ENCODE peak calls at places on chromosomes 3 and 15, in ten cellular contexts. One of them, this sample, is unnamed. For H3K27me3, the result is how much of the 10 kb centered on the place peaks cover.

GRCh38 chr3:170055209-170055608 is 17.4 kb downstream of the GPR160 start:
- DNase-seq in psoas muscle: no peak
- DNase-seq in right lobe of liver: no peak
- DNase-seq in left ventricle myocardium inferior: no peak
- DNase-seq in CD8-positive, alpha-beta memory T cell: no peak
- DNase-seq in mammary epithelial cell: peak
- DNase-seq in AG04450: no peak
- DNase-seq in ovary: no peak
- DNase-seq in pancreas: no peak
- DNase-seq in HCT116: no peak
- DNase-seq in this sample: no peak

GRCh38 chr3:33035596-33035995 is 61.4 kb downstream of the GLB1 start:
- DNase-seq in psoas muscle: no peak
- DNase-seq in right lobe of liver: no peak
- DNase-seq in left ventricle myocardium inferior: no peak
- DNase-seq in CD8-positive, alpha-beta memory T cell: no peak
- DNase-seq in mammary epithelial cell: peak
- DNase-seq in AG04450: peak
- DNase-seq in ovary: no peak
- DNase-seq in pancreas: no peak
- DNase-seq in HCT116: peak
- DNase-seq in this sample: no peak

GRCh38 chr3:119891944-119892721 is 110.2 kb downstream of the NR1I2 start:
- DNase-seq in psoas muscle: no peak
- DNase-seq in right lobe of liver: no peak
- DNase-seq in left ventricle myocardium inferior: no peak
- DNase-seq in CD8-positive, alpha-beta memory T cell: peak
- DNase-seq in mammary epithelial cell: peak
- DNase-seq in AG04450: peak
- DNase-seq in ovary: peak
- DNase-seq in pancreas: peak
- DNase-seq in HCT116: peak
- DNase-seq in this sample: peak

GRCh38 chr3:126288314-126288713 is 68.9 kb downstream of the KLF15 start:
- DNase-seq in psoas muscle: peak
- DNase-seq in right lobe of liver: peak
- DNase-seq in left ventricle myocardium inferior: peak
- DNase-seq in CD8-positive, alpha-beta memory T cell: no peak
- DNase-seq in mammary epithelial cell: no peak
- DNase-seq in AG04450: no peak
- DNase-seq in ovary: no peak
- DNase-seq in pancreas: no peak
- DNase-seq in HCT116: no peak
- DNase-seq in this sample: no peak

GRCh38 chr15:81485806-81486205 is 111.8 kb upstream of the TMC3 start:
- DNase-seq in psoas muscle: no peak
- DNase-seq in right lobe of liver: no peak
- DNase-seq in left ventricle myocardium inferior: no peak
- DNase-seq in CD8-positive, alpha-beta memory T cell: no peak
- DNase-seq in mammary epithelial cell: no peak
- DNase-seq in AG04450: no peak
- DNase-seq in ovary: no peak
- DNase-seq in pancreas: no peak
- DNase-seq in HCT116: no peak
- DNase-seq in this sample: no peak

GRCh38 chr3:153372326-153372725 is 210.3 kb downstream of the RAP2B start:
- DNase-seq in psoas muscle: no peak
- DNase-seq in right lobe of liver: no peak
- DNase-seq in left ventricle myocardium inferior: no peak
- DNase-seq in CD8-positive, alpha-beta memory T cell: no peak
- DNase-seq in mammary epithelial cell: peak
- DNase-seq in AG04450: peak
- DNase-seq in ovary: no peak
- DNase-seq in pancreas: no peak
- DNase-seq in HCT116: no peak
- DNase-seq in this sample: no peak

GRCh38 chr3:114727373-114727772 is 419.7 kb downstream of the ZBTB20 start:
- DNase-seq in psoas muscle: no peak
- DNase-seq in right lobe of liver: no peak
- DNase-seq in left ventricle myocardium inferior: no peak
- DNase-seq in CD8-positive, alpha-beta memory T cell: no peak
- DNase-seq in mammary epithelial cell: no peak
- DNase-seq in AG04450: no peak
- DNase-seq in ovary: no peak
- DNase-seq in pancreas: no peak
- DNase-seq in HCT116: no peak
- DNase-seq in this sample: no peak

GRCh38 chr3:183252973-183253363 is at the start of gene B3GNT5:
- DNase-seq in psoas muscle: peak
- DNase-seq in right lobe of liver: peak
- DNase-seq in left ventricle myocardium inferior: peak
- DNase-seq in CD8-positive, alpha-beta memory T cell: no peak
- DNase-seq in mammary epithelial cell: peak
- DNase-seq in AG04450: no peak
- DNase-seq in ovary: peak
- DNase-seq in pancreas: peak
- DNase-seq in HCT116: peak
- DNase-seq in this sample: peak

GRCh38 chr3:57434041-57434440 is 110.1 kb downstream of the DNAH12 start:
- DNase-seq in psoas muscle: no peak
- DNase-seq in right lobe of liver: no peak
- DNase-seq in left ventricle myocardium inferior: no peak
- DNase-seq in CD8-positive, alpha-beta memory T cell: no peak
- DNase-seq in mammary epithelial cell: peak
- DNase-seq in AG04450: no peak
- DNase-seq in ovary: no peak
- DNase-seq in pancreas: no peak
- DNase-seq in HCT116: peak
- DNase-seq in this sample: no peak

GRCh38 chr15:98003528-98003927 is 43.0 kb downstream of the ARRDC4 start:
- DNase-seq in psoas muscle: no peak
- DNase-seq in right lobe of liver: no peak
- DNase-seq in left ventricle myocardium inferior: no peak
- DNase-seq in CD8-positive, alpha-beta memory T cell: no peak
- DNase-seq in mammary epithelial cell: peak
- DNase-seq in AG04450: no peak
- DNase-seq in ovary: no peak
- DNase-seq in pancreas: no peak
- DNase-seq in HCT116: no peak
- DNase-seq in this sample: no peak

GRCh38 chr3:55702822-55703221 is 215.7 kb upstream of the WNT5A start:
- DNase-seq in psoas muscle: no peak
- DNase-seq in right lobe of liver: no peak
- DNase-seq in left ventricle myocardium inferior: no peak
- DNase-seq in CD8-positive, alpha-beta memory T cell: no peak
- DNase-seq in mammary epithelial cell: no peak
- DNase-seq in AG04450: no peak
- DNase-seq in ovary: no peak
- DNase-seq in pancreas: no peak
- DNase-seq in HCT116: no peak
- DNase-seq in this sample: no peak
- H3K27me3 ChIP-seq in psoas muscle: under half
- H3K27me3 ChIP-seq in right lobe of liver: under half
- H3K27me3 ChIP-seq in left ventricle myocardium inferior: under half
- H3K27me3 ChIP-seq in CD8-positive, alpha-beta memory T cell: under half
- H3K27me3 ChIP-seq in mammary epithelial cell: under half
- H3K27me3 ChIP-seq in AG04450: under half
- H3K27me3 ChIP-seq in ovary: under half
- H3K27me3 ChIP-seq in pancreas: under half
- H3K27me3 ChIP-seq in HCT116: under half
- H3K27me3 ChIP-seq in this sample: under half

GRCh38 chr3:174199696-174200095 is 659.4 kb upstream of the NAALADL2 start:
- DNase-seq in psoas muscle: no peak
- DNase-seq in right lobe of liver: no peak
- DNase-seq in left ventricle myocardium inferior: no peak
- DNase-seq in CD8-positive, alpha-beta memory T cell: no peak
- DNase-seq in mammary epithelial cell: no peak
- DNase-seq in AG04450: no peak
- DNase-seq in ovary: no peak
- DNase-seq in pancreas: no peak
- DNase-seq in HCT116: no peak
- DNase-seq in this sample: no peak

GRCh38 chr3:174204765-174205164 is 654.4 kb upstream of the NAALADL2 start:
- DNase-seq in psoas muscle: no peak
- DNase-seq in right lobe of liver: no peak
- DNase-seq in left ventricle myocardium inferior: no peak
- DNase-seq in CD8-positive, alpha-beta memory T cell: no peak
- DNase-seq in mammary epithelial cell: no peak
- DNase-seq in AG04450: no peak
- DNase-seq in ovary: no peak
- DNase-seq in pancreas: no peak
- DNase-seq in HCT116: no peak
- DNase-seq in this sample: no peak

GRCh38 chr3:174198199-174198598 is 660.9 kb upstream of the NAALADL2 start:
- DNase-seq in psoas muscle: no peak
- DNase-seq in right lobe of liver: no peak
- DNase-seq in left ventricle myocardium inferior: no peak
- DNase-seq in CD8-positive, alpha-beta memory T cell: no peak
- DNase-seq in mammary epithelial cell: no peak
- DNase-seq in AG04450: peak
- DNase-seq in ovary: no peak
- DNase-seq in pancreas: no peak
- DNase-seq in HCT116: no peak
- DNase-seq in this sample: no peak

GRCh38 chr3:174202561-174202960 is 656.6 kb upstream of the NAALADL2 start:
- DNase-seq in psoas muscle: no peak
- DNase-seq in right lobe of liver: no peak
- DNase-seq in left ventricle myocardium inferior: no peak
- DNase-seq in CD8-positive, alpha-beta memory T cell: no peak
- DNase-seq in mammary epithelial cell: no peak
- DNase-seq in AG04450: no peak
- DNase-seq in ovary: no peak
- DNase-seq in pancreas: no peak
- DNase-seq in HCT116: no peak
- DNase-seq in this sample: no peak

DNA sequence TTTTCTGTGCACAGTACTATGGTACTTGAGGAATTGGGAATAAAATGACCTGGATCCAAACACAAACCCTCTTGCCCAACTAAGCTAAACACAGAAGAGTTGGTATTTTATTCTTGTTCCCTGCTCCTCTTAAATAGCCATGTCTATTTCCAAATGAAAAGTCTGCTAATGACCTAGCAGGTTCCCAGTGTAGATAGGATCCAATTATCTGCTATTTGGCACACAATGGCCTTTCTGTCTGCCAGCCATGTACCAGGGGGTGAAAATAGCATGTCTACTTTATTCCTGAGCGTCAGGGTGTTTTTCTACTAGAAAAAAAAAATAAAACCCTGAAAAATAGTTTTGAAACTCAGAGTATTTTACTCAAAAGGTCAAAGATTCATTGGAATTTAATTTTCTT is 657.0 kb upstream of the NAALADL2 start:
- DNase-seq in psoas muscle: no peak
- DNase-seq in right lobe of liver: no peak
- DNase-seq in left ventricle myocardium inferior: no peak
- DNase-seq in CD8-positive, alpha-beta memory T cell: no peak
- DNase-seq in mammary epithelial cell: no peak
- DNase-seq in AG04450: no peak
- DNase-seq in ovary: no peak
- DNase-seq in pancreas: no peak
- DNase-seq in HCT116: no peak
- DNase-seq in this sample: no peak
- H3K27me3 ChIP-seq in psoas muscle: under half
- H3K27me3 ChIP-seq in right lobe of liver: under half
- H3K27me3 ChIP-seq in left ventricle myocardium inferior: under half
- H3K27me3 ChIP-seq in CD8-positive, alpha-beta memory T cell: under half
- H3K27me3 ChIP-seq in mammary epithelial cell: under half
- H3K27me3 ChIP-seq in AG04450: under half
- H3K27me3 ChIP-seq in ovary: under half
- H3K27me3 ChIP-seq in pancreas: under half
- H3K27me3 ChIP-seq in HCT116: under half
- H3K27me3 ChIP-seq in this sample: under half

GRCh38 chr3:127337911-127338531 is 50.2 kb upstream of the PRR20G start:
- DNase-seq in psoas muscle: no peak
- DNase-seq in right lobe of liver: no peak
- DNase-seq in left ventricle myocardium inferior: no peak
- DNase-seq in CD8-positive, alpha-beta memory T cell: no peak
- DNase-seq in mammary epithelial cell: no peak
- DNase-seq in AG04450: no peak
- DNase-seq in ovary: no peak
- DNase-seq in pancreas: no peak
- DNase-seq in HCT116: no peak
- DNase-seq in this sample: no peak

GRCh38 chr3:127337001-127337400 is 49.2 kb upstream of the PRR20G start:
- DNase-seq in psoas muscle: no peak
- DNase-seq in right lobe of liver: no peak
- DNase-seq in left ventricle myocardium inferior: no peak
- DNase-seq in CD8-positive, alpha-beta memory T cell: no peak
- DNase-seq in mammary epithelial cell: no peak
- DNase-seq in AG04450: no peak
- DNase-seq in ovary: no peak
- DNase-seq in pancreas: no peak
- DNase-seq in HCT116: no peak
- DNase-seq in this sample: no peak

GRCh38 chr3:127339943-127340861 is 52.4 kb upstream of the PRR20G start:
- DNase-seq in psoas muscle: no peak
- DNase-seq in right lobe of liver: no peak
- DNase-seq in left ventricle myocardium inferior: no peak
- DNase-seq in CD8-positive, alpha-beta memory T cell: no peak
- DNase-seq in mammary epithelial cell: no peak
- DNase-seq in AG04450: no peak
- DNase-seq in ovary: no peak
- DNase-seq in pancreas: no peak
- DNase-seq in HCT116: no peak
- DNase-seq in this sample: no peak

GRCh38 chr3:127339016-127339415 is 51.2 kb upstream of the PRR20G start:
- DNase-seq in psoas muscle: no peak
- DNase-seq in right lobe of liver: no peak
- DNase-seq in left ventricle myocardium inferior: no peak
- DNase-seq in CD8-positive, alpha-beta memory T cell: no peak
- DNase-seq in mammary epithelial cell: no peak
- DNase-seq in AG04450: no peak
- DNase-seq in ovary: no peak
- DNase-seq in pancreas: no peak
- DNase-seq in HCT116: no peak
- DNase-seq in this sample: no peak

DNA sequence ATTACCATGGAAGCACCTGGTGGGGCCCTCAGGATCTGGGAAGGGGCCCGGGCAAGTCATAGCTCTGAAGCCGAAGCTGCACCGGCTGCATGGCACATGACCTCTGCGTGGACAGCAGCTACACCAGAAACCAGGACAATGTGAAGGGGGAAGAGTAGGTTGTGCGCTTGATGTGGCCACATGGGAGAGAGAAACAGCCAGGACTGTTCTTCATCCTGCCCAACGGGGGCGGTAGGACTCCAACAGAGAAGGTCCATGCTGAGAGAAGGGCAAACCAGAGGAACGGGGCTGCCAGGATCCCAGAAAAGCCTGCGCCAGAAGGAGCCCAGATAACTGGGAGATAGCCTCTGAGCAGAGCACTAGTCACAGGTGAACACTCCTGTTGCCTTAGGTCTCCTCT is 54.9 kb upstream of the PRR20G start:
- DNase-seq in psoas muscle: no peak
- DNase-seq in right lobe of liver: no peak
- DNase-seq in left ventricle myocardium inferior: no peak
- DNase-seq in CD8-positive, alpha-beta memory T cell: no peak
- DNase-seq in mammary epithelial cell: no peak
- DNase-seq in AG04450: no peak
- DNase-seq in ovary: no peak
- DNase-seq in pancreas: no peak
- DNase-seq in HCT116: no peak
- DNase-seq in this sample: no peak
- H3K27me3 ChIP-seq in psoas muscle: half or more
- H3K27me3 ChIP-seq in right lobe of liver: under half
- H3K27me3 ChIP-seq in left ventricle myocardium inferior: half or more
- H3K27me3 ChIP-seq in CD8-positive, alpha-beta memory T cell: under half
- H3K27me3 ChIP-seq in mammary epithelial cell: under half
- H3K27me3 ChIP-seq in AG04450: under half
- H3K27me3 ChIP-seq in ovary: under half
- H3K27me3 ChIP-seq in pancreas: under half
- H3K27me3 ChIP-seq in HCT116: under half
- H3K27me3 ChIP-seq in this sample: under half

GRCh38 chr3:123447416-123447748 is 1.5 kb downstream of the ADCY5 start:
- DNase-seq in psoas muscle: no peak
- DNase-seq in right lobe of liver: no peak
- DNase-seq in left ventricle myocardium inferior: no peak
- DNase-seq in CD8-positive, alpha-beta memory T cell: no peak
- DNase-seq in mammary epithelial cell: no peak
- DNase-seq in AG04450: no peak
- DNase-seq in ovary: peak
- DNase-seq in pancreas: peak
- DNase-seq in HCT116: no peak
- DNase-seq in this sample: no peak
- H3K27me3 ChIP-seq in psoas muscle: half or more
- H3K27me3 ChIP-seq in right lobe of liver: under half
- H3K27me3 ChIP-seq in left ventricle myocardium inferior: half or more
- H3K27me3 ChIP-seq in CD8-positive, alpha-beta memory T cell: under half
- H3K27me3 ChIP-seq in mammary epithelial cell: under half
- H3K27me3 ChIP-seq in AG04450: half or more
- H3K27me3 ChIP-seq in ovary: under half
- H3K27me3 ChIP-seq in pancreas: under half
- H3K27me3 ChIP-seq in HCT116: under half
- H3K27me3 ChIP-seq in this sample: under half

This sample was measured in CD4-positive, CD25-positive, alpha-beta regulatory T cell.